ENCODE peak calls at places on chromosomes 1 and 21, in six cellular contexts. T is lung, P is psoas muscle, V is Peyer's patch, C is fibroblast of pulmonary artery, W is MM.1S. H is an unnamed sample.

GRCh38 chr21:36209626-36210171 is 53.1 kb downstream of the DOP1B start:
- DNase-seq in T (peak), P (no peak), V (no peak), C (peak), W (peak), H (peak)

GRCh38 chr1:215418876-215419442 is 148.1 kb upstream of the KCTD3 start:
- DNase-seq in T (no peak), P (no peak), V (no peak), C (no peak), W (no peak), H (no peak)

GRCh38 chr1:212665241-212666115 is 34.2 kb downstream of the BATF3 start:
- DNase-seq in T (peak), P (peak), V (peak), C (peak), W (peak), H (peak)

GRCh38 chr1:155052412-155053400 is 1.6 kb downstream of the ADAM15 start:
- DNase-seq in T (no peak), P (peak), V (peak), C (no peak), W (peak), H (no peak)

GRCh38 chr1:152050886-152051764 is 14.3 kb upstream of the S100A11 start:
- DNase-seq in T (no peak), P (no peak), V (no peak), C (no peak), W (no peak), H (no peak)

GRCh38 chr1:188058801-188059200 is 1230.1 kb downstream of the PLA2G4A start:
- DNase-seq in T (no peak), P (no peak), V (no peak), C (no peak), W (no peak), H (no peak)

GRCh38 chr1:180154325-180155201 is at the start of gene QSOX1:
- DNase-seq in T (peak), P (peak), V (peak), C (peak), W (peak), H (peak)

GRCh38 chr1:32869844-32870614 is 683 bp downstream of the FNDC5 start:
- DNase-seq in T (no peak), P (no peak), V (no peak), C (no peak), W (no peak), H (no peak)

GRCh38 chr1:221637641-221638041 is 104.2 kb downstream of the DUSP10 start:
- DNase-seq in T (no peak), P (no peak), V (no peak), C (peak), W (no peak), H (no peak)

GRCh38 chr1:18575620-18576019 is 55.0 kb upstream of the PAX7 start:
- DNase-seq in T (no peak), P (no peak), V (peak), C (peak), W (no peak), H (peak)

GRCh38 chr1:46530791-46531409 is 20.5 kb downstream of the KNCN start:
- DNase-seq in T (no peak), P (no peak), V (no peak), C (no peak), W (no peak), H (no peak)

GRCh38 chr1:50474859-50475809 is 51.9 kb upstream of the DMRTA2 start:
- DNase-seq in T (no peak), P (no peak), V (no peak), C (no peak), W (no peak), H (no peak)

GRCh38 chr1:83761084-83761760 is 237.7 kb downstream of the TTLL7 start:
- DNase-seq in T (no peak), P (no peak), V (no peak), C (no peak), W (peak), H (peak)

GRCh38 chr1:56302878-56303277 is 276.5 kb downstream of the PLPP3 start:
- DNase-seq in T (no peak), P (no peak), V (no peak), C (no peak), W (no peak), H (no peak)

GRCh38 chr1:101311146-101311892 is 74.5 kb downstream of the S1PR1 start:
- DNase-seq in T (no peak), P (no peak), V (no peak), C (no peak), W (no peak), H (no peak)

GRCh38 chr1:183444243-183444642 is 26.1 kb upstream of the NMNAT2 start:
- DNase-seq in T (no peak), P (no peak), V (no peak), C (peak), W (no peak), H (no peak)

DNA sequence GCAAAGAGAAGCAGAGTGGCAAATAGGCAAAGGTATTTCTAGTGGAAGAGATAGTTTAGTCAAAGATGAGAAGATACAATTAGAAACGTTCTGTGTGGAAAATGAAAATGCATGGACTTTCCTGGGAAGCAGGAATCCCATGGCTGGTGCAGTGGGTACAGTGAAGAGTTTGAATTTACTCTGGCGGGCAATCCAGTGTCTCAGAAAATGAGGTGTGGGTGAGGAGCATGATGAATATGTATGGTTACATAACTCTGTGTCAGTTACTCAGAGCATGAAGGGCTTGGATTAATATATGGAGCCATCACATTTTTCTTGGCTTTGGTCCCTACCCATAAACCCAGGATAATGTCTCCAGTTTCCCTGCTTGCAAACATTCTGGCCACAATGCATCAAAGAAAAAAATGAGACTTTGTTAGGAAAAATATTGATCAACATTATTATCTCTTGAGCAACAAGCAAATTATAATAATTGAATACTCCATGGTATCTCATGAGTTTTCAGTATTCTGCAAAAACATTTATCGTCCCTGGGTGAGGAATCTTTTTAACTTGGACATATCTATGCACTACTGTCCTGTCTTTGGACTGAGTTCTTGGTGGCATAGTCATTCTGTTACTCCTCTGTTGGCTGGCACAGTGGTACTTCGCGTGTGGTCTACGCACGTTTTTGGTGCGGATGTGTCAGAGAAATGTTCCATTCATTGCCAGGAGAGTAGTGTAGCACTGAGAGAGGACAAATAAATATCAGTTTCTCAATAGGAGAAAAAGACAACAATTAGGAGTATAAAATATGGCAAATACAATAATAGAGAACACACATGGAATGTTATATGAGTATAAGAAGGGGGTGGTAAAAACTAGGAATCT is 173.7 kb upstream of the C1orf105 start:
- DNase-seq in T (no peak), P (no peak), V (no peak), C (no peak), W (no peak), H (no peak)
- TF ChIP-seq CTCF in T (no peak), P (no peak), V (no peak), C (no peak), W (no peak), H (no peak)

DNA sequence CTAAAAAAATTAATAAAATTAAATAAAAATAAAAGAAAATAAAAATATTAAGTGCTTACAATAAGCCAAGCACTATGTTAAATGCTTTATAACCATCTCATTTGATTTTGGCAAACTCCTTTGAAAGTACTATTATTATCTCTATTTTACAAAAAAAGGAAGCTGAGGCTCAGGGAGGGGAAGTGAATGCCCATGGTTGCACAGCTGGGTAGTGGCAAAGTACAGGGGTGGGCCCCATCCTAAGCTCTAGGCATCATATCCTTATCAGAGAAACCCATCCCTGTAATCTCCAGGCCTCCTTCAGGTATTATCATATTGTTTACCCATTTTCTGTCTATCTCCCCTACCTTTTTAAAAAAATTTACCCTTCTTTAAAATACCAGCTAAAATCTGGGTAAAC is 2.3 kb upstream of the MED18 start:
- DNase-seq in T (no peak), P (no peak), V (no peak), C (no peak), W (no peak), H (no peak)
- H3K4me3 ChIP-seq in T (no peak), P (no peak), V (no peak), C (no peak), W (no peak), H (no peak)

DNA sequence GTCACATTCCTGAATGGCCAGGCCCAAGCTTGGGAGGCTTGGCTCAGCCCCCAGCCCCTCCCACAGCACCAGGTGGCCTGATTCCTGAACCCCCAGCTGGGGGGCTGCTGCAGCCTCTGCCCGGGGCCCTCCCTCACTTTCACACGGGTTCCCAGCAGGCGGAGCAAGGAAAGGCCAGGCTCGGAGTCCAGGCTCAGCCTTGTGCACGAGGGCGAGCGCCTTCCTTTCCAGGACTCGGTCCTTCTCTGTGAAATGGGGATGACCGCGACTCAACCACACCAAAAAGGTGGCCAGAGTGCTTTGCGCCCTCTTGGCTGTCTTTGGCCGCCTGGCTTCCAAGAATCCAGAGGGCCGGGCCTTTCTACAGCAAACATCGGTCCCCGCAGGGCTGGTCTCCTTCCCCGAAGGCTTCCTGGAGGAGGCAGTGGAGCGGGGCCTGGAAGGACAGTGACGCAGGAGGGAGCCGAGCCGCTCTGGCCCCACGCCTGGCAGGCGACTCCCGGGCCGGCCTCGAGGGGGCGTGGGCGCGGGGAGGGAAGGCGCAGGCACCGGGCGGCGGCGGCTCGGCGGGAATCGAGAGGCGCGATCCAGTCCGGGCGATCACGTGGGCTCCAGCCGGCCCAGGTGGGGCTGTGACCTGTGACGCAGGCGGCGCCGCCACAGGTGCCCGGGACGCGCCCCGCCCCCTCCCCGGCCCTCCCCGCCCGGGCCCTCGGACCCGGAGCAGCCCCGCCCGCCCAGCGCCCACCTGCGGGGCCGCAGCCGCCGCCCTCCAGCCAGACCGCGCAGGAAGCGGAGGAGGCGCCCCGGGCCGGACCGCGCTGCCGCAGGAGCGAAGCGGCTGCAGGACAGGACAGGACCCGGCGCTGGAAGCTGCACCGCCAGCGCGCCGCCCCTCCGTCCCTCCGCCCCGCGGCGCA is at the start of gene ARHGEF16:
- DNase-seq in T (peak), P (peak), V (peak), C (peak), W (peak), H (no peak)
- TF ChIP-seq CTCF in T (no peak), P (peak), V (peak), C (no peak), W (peak), H (no peak)

DNA sequence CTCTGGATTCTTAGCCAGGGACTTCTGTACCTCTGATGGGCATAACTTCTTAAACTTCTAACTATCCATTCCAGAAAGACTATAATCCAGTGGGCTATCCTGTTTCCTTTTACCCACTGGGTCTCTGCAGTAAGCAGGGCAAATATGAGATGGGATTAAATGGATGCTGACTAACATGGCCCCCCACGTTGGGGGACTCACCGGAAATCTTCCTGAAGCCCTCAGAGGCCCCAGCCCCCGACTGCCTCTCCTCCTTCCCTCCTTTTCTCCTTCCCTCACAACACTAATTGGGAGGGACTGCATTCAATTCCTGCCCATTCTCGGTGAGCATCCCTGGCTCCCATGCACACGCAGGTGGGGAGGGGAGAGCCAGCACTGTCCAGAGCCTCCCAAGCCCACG is 70.1 kb downstream of the SSBP3 start:
- DNase-seq in T (no peak), P (no peak), V (no peak), C (no peak), W (no peak), H (no peak)
- H3K4me3 ChIP-seq in T (no peak), P (peak), V (no peak), C (peak), W (no peak), H (no peak)

GRCh38 chr1:238955934-238956333 is 430.4 kb upstream of the CHRM3 start:
- DNase-seq in T (no peak), P (no peak), V (no peak), C (no peak), W (no peak), H (no peak)

GRCh38 chr1:238954865-238955264 is 431.5 kb upstream of the CHRM3 start:
- DNase-seq in T (no peak), P (no peak), V (no peak), C (peak), W (no peak), H (no peak)

GRCh38 chr1:238953448-238953847 is 432.9 kb upstream of the CHRM3 start:
- DNase-seq in T (no peak), P (no peak), V (no peak), C (no peak), W (no peak), H (no peak)

GRCh38 chr1:238950786-238951185 is 435.6 kb upstream of the CHRM3 start:
- DNase-seq in T (no peak), P (no peak), V (no peak), C (no peak), W (peak), H (no peak)

GRCh38 chr1:238951809-238952208 is 434.6 kb upstream of the CHRM3 start:
- DNase-seq in T (no peak), P (no peak), V (no peak), C (peak), W (peak), H (no peak)
- TF ChIP-seq CTCF in T (peak), P (no peak), V (no peak), C (peak), W (peak), H (no peak)